ENCODE peak calls at places on chromosomes 13 and 19, in five cellular contexts. H is GM18507, T is CD14-positive monocyte, D is mucosa of descending colon, Z is AG04449. U is an unnamed sample.

GRCh38 chr19:6233051-6233826 is 46.5 kb downstream of the MLLT1 start:
- DNase-seq in H (no peak), T (no peak), D (peak), Z (no peak), U (no peak)

GRCh38 chr19:58474291-58474996 is 1.7 kb upstream of the ZNF446 start:
- DNase-seq in H (no peak), T (no peak), D (no peak), Z (peak), U (no peak)

GRCh38 chr13:112619730-112620639 is 32.0 kb upstream of the TUBGCP3 start:
- DNase-seq in H (no peak), T (no peak), D (no peak), Z (no peak), U (peak)

GRCh38 chr13:75656590-75656989 is 20.5 kb downstream of the LMO7 start:
- DNase-seq in H (no peak), T (no peak), D (no peak), Z (no peak), U (no peak)

GRCh38 chr19:3783660-3784584 is 2.3 kb downstream of the MATK start:
- DNase-seq in H (no peak), T (no peak), D (peak), Z (no peak), U (no peak)

GRCh38 chr13:20145521-20145920 is 15.3 kb downstream of the GJA3 start:
- DNase-seq in H (no peak), T (no peak), D (no peak), Z (no peak), U (no peak)

GRCh38 chr19:30136591-30136990 is 194.6 kb downstream of the URI1 start:
- DNase-seq in H (no peak), T (no peak), D (no peak), Z (no peak), U (peak)

GRCh38 chr19:37855098-37855497 is 51.3 kb downstream of the WDR87 start:
- DNase-seq in H (no peak), T (no peak), D (peak), Z (no peak), U (no peak)

GRCh38 chr19:57241181-57241580 is 749 bp downstream of the ZNF805 start:
- DNase-seq in H (no peak), T (no peak), D (no peak), Z (no peak), U (no peak)

GRCh38 chr13:106100261-106100919 is 435.1 kb downstream of the EFNB2 start:
- DNase-seq in H (no peak), T (no peak), D (peak), Z (no peak), U (peak)

GRCh38 chr13:40589285-40590109 is 76.9 kb downstream of the FOXO1 start:
- DNase-seq in H (peak), T (peak), D (no peak), Z (no peak), U (no peak)

GRCh38 chr13:40313269-40314200 is 352.9 kb downstream of the FOXO1 start:
- DNase-seq in H (no peak), T (no peak), D (no peak), Z (no peak), U (no peak)

GRCh38 chr13:97121894-97122293 is 100.2 kb upstream of the MBNL2 start:
- DNase-seq in H (no peak), T (no peak), D (no peak), Z (no peak), U (no peak)

GRCh38 chr19:18399008-18399407 is 1.6 kb upstream of the LRRC25 start:
- DNase-seq in H (no peak), T (peak), D (no peak), Z (no peak), U (no peak)

GRCh38 chr19:16654151-16654550 is 5.8 kb downstream of the SMIM7 start:
- DNase-seq in H (no peak), T (no peak), D (no peak), Z (no peak), U (peak)

GRCh38 chr19:5621945-5622464 is 571 bp downstream of the SAFB2 start:
- DNase-seq in H (no peak), T (no peak), D (peak), Z (no peak), U (no peak)

GRCh38 chr13:114109646-114110045 is 22.8 kb downstream of the RASA3 start:
- DNase-seq in H (no peak), T (peak), D (peak), Z (no peak), U (no peak)

GRCh38 chr19:41784337-41785239 is 11.8 kb upstream of the CEACAM3 start:
- DNase-seq in H (no peak), T (no peak), D (no peak), Z (no peak), U (no peak)

U was measured in HAP-1.